ENCODE peak calls at places on chromosome 1, in six cellular contexts. V, N, M, J, O and W are unnamed samples.

GRCh38 chr1:64425521-64425920 is 44.4 kb upstream of the CACHD1 start:
- DNase-seq in V (no peak), N (no peak), M (no peak), J (no peak), O (no peak), W (no peak)

GRCh38 chr1:21749109-21749508 is 33.8 kb downstream of the USP48 start:
- DNase-seq in V (no peak), N (no peak), M (no peak), J (no peak), O (no peak), W (no peak)

GRCh38 chr1:170077926-170078325 is 3.4 kb upstream of the KIFAP3 start:
- DNase-seq in V (no peak), N (no peak), M (no peak), J (no peak), O (no peak), W (no peak)

GRCh38 chr1:20327467-20327866 is 36.8 kb downstream of the VWA5B1 start:
- DNase-seq in V (no peak), N (no peak), M (no peak), J (no peak), O (no peak), W (peak; percentile 11)

GRCh38 chr1:3714814-3715213 is 37.4 kb upstream of the CCDC27 start:
- DNase-seq in V (no peak), N (no peak), M (no peak), J (no peak), O (no peak), W (no peak)

GRCh38 chr1:219446288-219446687 is 166.6 kb downstream of the ZC3H11B start:
- DNase-seq in V (no peak), N (no peak), M (no peak), J (no peak), O (no peak), W (no peak)

GRCh38 chr1:9135145-9135836 is 6.4 kb upstream of the GPR157 start:
- DNase-seq in V (no peak), N (no peak), M (no peak), J (no peak), O (no peak), W (peak; percentile 69)

GRCh38 chr1:70042090-70042716 is 163.2 kb downstream of the LRRC40 start:
- DNase-seq in V (no peak), N (no peak), M (no peak), J (peak; percentile 29), O (no peak), W (no peak)

GRCh38 chr1:192045038-192045575 is 113.2 kb upstream of the RGS18 start:
- DNase-seq in V (no peak), N (no peak), M (no peak), J (no peak), O (no peak), W (no peak)

GRCh38 chr1:225877570-225877969 is 4.6 kb downstream of the TMEM63A start:
- DNase-seq in V (no peak), N (peak; percentile 76), M (no peak), J (peak; percentile 45), O (peak; percentile 65), W (peak; percentile 68)

GRCh38 chr1:225879521-225880209 is 2.5 kb downstream of the TMEM63A start:
- DNase-seq in V (peak; percentile 40), N (no peak), M (no peak), J (no peak), O (no peak), W (no peak)

GRCh38 chr1:225876900-225877510 is 5.2 kb downstream of the TMEM63A start:
- DNase-seq in V (no peak), N (no peak), M (no peak), J (no peak), O (no peak), W (no peak)

GRCh38 chr1:225880210-225880584 is 2.0 kb downstream of the TMEM63A start:
- DNase-seq in V (no peak), N (no peak), M (no peak), J (no peak), O (peak; percentile 45), W (no peak)

GRCh38 chr1:225878282-225878681 is 3.9 kb downstream of the TMEM63A start:
- DNase-seq in V (no peak), N (no peak), M (no peak), J (no peak), O (no peak), W (no peak)
- H3K27ac ChIP-seq in V (no peak overlapping the region), N (peak overlapping the region; percentile 95), M (no peak overlapping the region), J (no peak overlapping the region), O (peak overlapping the region; percentile 94), W (peak overlapping the region; percentile 47)

GRCh38 chr1:32888134-32888533 is 1.8 kb downstream of the HPCA start:
- DNase-seq in V (no peak), N (no peak), M (no peak), J (no peak), O (no peak), W (no peak)
- H3K4me1 ChIP-seq in V (peaks cover 3% of the 10 kb centered on the region), N (peaks cover 12% of the 10 kb centered on the region), M (peaks cover 7% of the 10 kb centered on the region), J (no peaks in the 10 kb centered on the region), O (peaks cover 17% of the 10 kb centered on the region), W (no peaks in the 10 kb centered on the region)

GRCh38 chr1:205294914-205295310 is 26.6 kb downstream of the NUAK2 start:
- DNase-seq in V (no peak), N (no peak), M (no peak), J (no peak), O (no peak), W (no peak)

GRCh38 chr1:205296154-205296553 is 25.4 kb downstream of the NUAK2 start:
- DNase-seq in V (no peak), N (no peak), M (no peak), J (no peak), O (no peak), W (no peak)

GRCh38 chr1:205293350-205294074 is 28.0 kb downstream of the NUAK2 start:
- DNase-seq in V (no peak), N (no peak), M (no peak), J (no peak), O (no peak), W (no peak)

GRCh38 chr1:205291577-205291976 is 30.0 kb downstream of the NUAK2 start:
- DNase-seq in V (no peak), N (no peak), M (no peak), J (no peak), O (no peak), W (no peak)

GRCh38 chr1:205294175-205294913 is 27.2 kb downstream of the NUAK2 start:
- DNase-seq in V (peak; percentile 93), N (no peak), M (peak; percentile 66), J (peak; percentile 88), O (no peak), W (no peak)
- H3K27ac ChIP-seq in V (peak overlapping the region; percentile 54), N (peak overlapping the region; percentile 64), M (peak overlapping the region; percentile 52), J (peak overlapping the region; percentile 79), O (peak overlapping the region; percentile 68), W (peak overlapping the region; percentile 11)

GRCh38 chr1:160624464-160624863 is 22.4 kb downstream of the SLAMF1 start:
- DNase-seq in V (no peak), N (no peak), M (no peak), J (no peak), O (no peak), W (no peak)

GRCh38 chr1:160620942-160621632 is 25.8 kb downstream of the SLAMF1 start:
- DNase-seq in V (no peak), N (no peak), M (no peak), J (no peak), O (no peak), W (no peak)

GRCh38 chr1:160623860-160624259 is 23.0 kb downstream of the SLAMF1 start:
- DNase-seq in V (no peak), N (no peak), M (no peak), J (no peak), O (no peak), W (no peak)

GRCh38 chr1:160621633-160622413 is 25.0 kb downstream of the SLAMF1 start:
- DNase-seq in V (no peak), N (no peak), M (no peak), J (no peak), O (no peak), W (no peak)

GRCh38 chr1:160622885-160623633 is 23.8 kb downstream of the SLAMF1 start:
- DNase-seq in V (no peak), N (no peak), M (no peak), J (no peak), O (no peak), W (no peak)
- H3K4me1 ChIP-seq in V (no peaks in the 10 kb centered on the region), N (no peaks in the 10 kb centered on the region), M (no peaks in the 10 kb centered on the region), J (no peaks in the 10 kb centered on the region), O (peaks cover 4% of the 10 kb centered on the region), W (no peaks in the 10 kb centered on the region)

GRCh38 chr1:201715351-201715750 is 113.6 kb upstream of the IPO9 start:
- DNase-seq in V (no peak), N (no peak), M (no peak), J (no peak), O (no peak), W (no peak)

GRCh38 chr1:201715801-201716741 is 112.9 kb upstream of the IPO9 start:
- DNase-seq in V (no peak), N (no peak), M (no peak), J (no peak), O (no peak), W (peak; percentile 46)

GRCh38 chr1:201716742-201717135 is 112.2 kb upstream of the IPO9 start:
- DNase-seq in V (no peak), N (no peak), M (no peak), J (no peak), O (no peak), W (peak; percentile 32)

GRCh38 chr1:201718346-201719202 is 110.4 kb upstream of the IPO9 start:
- DNase-seq in V (no peak), N (no peak), M (no peak), J (no peak), O (no peak), W (no peak)

DNA sequence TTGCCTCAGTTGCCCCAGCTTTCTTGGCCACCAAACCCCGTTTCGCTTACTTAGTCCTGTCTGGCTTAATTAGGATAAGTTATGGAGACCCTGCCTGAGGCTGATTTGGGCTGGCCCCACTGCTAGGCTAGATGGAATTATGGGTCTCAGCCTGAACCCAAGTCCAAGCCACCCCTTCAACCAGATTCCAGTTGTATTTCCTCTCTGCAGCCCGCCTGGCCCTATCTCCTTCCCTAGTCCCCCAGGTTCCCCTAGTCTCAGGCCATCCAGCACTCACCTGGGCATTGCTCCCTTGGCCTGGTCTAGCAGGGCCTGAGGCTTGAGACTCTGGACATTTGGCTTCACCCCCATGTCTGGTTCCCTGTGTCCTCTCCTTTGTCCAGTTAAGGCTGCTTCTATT is 111.7 kb upstream of the IPO9 start:
- DNase-seq in V (no peak), N (no peak), M (no peak), J (no peak), O (no peak), W (peak; percentile 10)
- H3K27ac ChIP-seq in V (no peak overlapping the region), N (peak overlapping the region; percentile 82), M (no peak overlapping the region), J (peak overlapping the region; percentile 34), O (peak overlapping the region; percentile 97), W (no peak overlapping the region)

DNA sequence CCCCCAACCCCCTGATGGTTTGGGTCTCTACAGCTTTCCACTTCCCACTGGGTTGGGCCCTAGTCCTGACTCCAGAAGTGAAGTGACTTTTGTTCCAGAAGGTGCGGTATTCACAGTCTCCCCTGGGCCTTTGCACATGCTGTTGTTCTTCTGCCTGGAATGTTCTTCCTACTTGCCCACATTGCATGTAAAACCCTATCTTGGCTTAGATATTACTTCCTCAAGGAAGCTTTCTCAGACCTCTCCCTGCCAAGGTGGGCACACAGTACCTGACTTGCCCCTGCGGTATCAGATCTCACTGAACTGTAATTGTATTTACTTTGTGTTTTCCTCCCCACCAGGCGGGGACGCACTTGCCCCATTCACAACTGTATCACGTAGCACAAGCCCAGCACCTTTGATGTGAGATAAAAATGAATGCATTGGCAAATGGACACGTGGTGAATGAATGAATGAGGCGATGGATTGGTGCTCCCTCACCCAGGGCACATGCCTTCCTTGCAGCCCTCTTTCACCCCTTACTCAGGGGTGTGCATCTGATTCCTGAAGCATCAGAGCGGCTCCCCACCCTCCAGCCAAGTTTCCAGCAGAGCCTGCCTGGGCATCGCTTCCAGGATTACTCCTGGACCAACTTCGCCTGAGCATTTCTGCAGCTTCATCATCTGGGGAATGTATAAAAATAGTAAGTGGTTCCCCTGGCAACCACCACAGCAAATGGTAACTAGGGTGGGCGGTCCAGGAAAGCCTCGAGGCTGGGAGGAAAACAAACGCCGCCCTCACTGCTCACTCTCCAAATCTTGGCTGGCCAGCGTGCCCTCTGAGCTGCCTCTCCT is 19.8 kb downstream of the NENF start:
- DNase-seq in V (no peak), N (no peak), M (no peak), J (peak; percentile 78), O (peak; percentile 53), W (no peak)
- H3K4me1 ChIP-seq in V (no peaks in the 10 kb centered on the region), N (peaks cover 9% of the 10 kb centered on the region), M (no peaks in the 10 kb centered on the region), J (peaks cover 5% of the 10 kb centered on the region), O (peaks cover 57% of the 10 kb centered on the region), W (no peaks in the 10 kb centered on the region)